ENCODE peak calls at places on chromosomes 13 and 19, in four cellular contexts. Z, M, L and R are unnamed samples.

GRCh38 chr13:109412232-109412935 is 374.0 kb downstream of the IRS2 start:
- DNase-seq in M (no peak), Z (peak; percentile 31), L (peak; percentile 39), R (no peak)

GRCh38 chr13:32179708-32180107 is 135.5 kb downstream of the ZAR1L start:
- DNase-seq in Z (no peak), M (no peak), L (no peak), R (no peak)

GRCh38 chr19:57664269-57665127 is 4.2 kb upstream of the ZSCAN4 start:
- DNase-seq in M (no peak), Z (peak; percentile 75), L (peak; percentile 31), R (no peak)

GRCh38 chr13:59710995-59711701 is 452.6 kb downstream of the DIAPH3 start:
- DNase-seq in L (no peak), Z (no peak), M (no peak), R (no peak)

GRCh38 chr13:73598021-73598712 is 536.0 kb downstream of the KLF12 start:
- DNase-seq in M (no peak), Z (peak; percentile 30), L (peak; percentile 93), R (no peak)

GRCh38 chr13:98144501-98145350 is 1.8 kb downstream of the FARP1 start:
- DNase-seq in Z (peak; percentile 79), M (no peak), L (peak; percentile 62), R (no peak)

GRCh38 chr13:107450931-107451330 is 764.4 kb downstream of the LIG4 start:
- DNase-seq in L (peak; percentile 56), M (peak; percentile 60), Z (peak; percentile 98), R (no peak)

GRCh38 chr19:30133803-30134202 is 191.8 kb downstream of the URI1 start:
- DNase-seq in M (no peak), L (no peak), Z (no peak), R (no peak)

GRCh38 chr13:45500492-45501174 is 35.9 kb downstream of the COG3 start:
- DNase-seq in L (peak; percentile 80), Z (peak; percentile 82), M (no peak), R (no peak)

GRCh38 chr13:42027286-42027685 is 21.2 kb upstream of the DGKH start:
- DNase-seq in Z (no peak), M (no peak), L (no peak), R (no peak)

GRCh38 chr13:53342623-53343022 is 314.0 kb downstream of the OLFM4 start:
- DNase-seq in M (no peak), Z (no peak), L (no peak), R (no peak)

GRCh38 chr13:50731400-50731799 is 112.1 kb downstream of the DLEU7 start:
- DNase-seq in M (no peak), Z (peak; percentile 82), L (no peak), R (no peak)

GRCh38 chr19:33470686-33471085 is 50.9 kb downstream of the PEPD start:
- DNase-seq in M (no peak), Z (no peak), L (no peak), R (no peak)

GRCh38 chr19:48963371-48964204 is 1.5 kb upstream of the FTL start:
- DNase-seq in L (peak; percentile 43), Z (peak; percentile 85), M (peak; percentile 43), R (peak; percentile 91)

GRCh38 chr13:30376426-30377311 is 45.6 kb upstream of the UBE2L5 start:
- DNase-seq in L (peak; percentile 29), M (peak; percentile 76), Z (no peak), R (peak; percentile 91)

GRCh38 chr13:75829874-75830273 is 193.7 kb downstream of the LMO7 start:
- DNase-seq in L (no peak), Z (peak; percentile 36), M (no peak), R (no peak)

GRCh38 chr13:21319869-21320641 is 139.0 kb downstream of the ZDHHC20 start:
- DNase-seq in M (no peak), L (no peak), Z (no peak), R (no peak)

GRCh38 chr19:42295831-42296525 is 6.0 kb upstream of the PRR19 start:
- DNase-seq in L (no peak), M (peak; percentile 79), Z (peak; percentile 65), R (peak; percentile 95)

GRCh38 chr13:60120617-60121016 is 43.1 kb downstream of the DIAPH3 start:
- DNase-seq in Z (no peak), M (no peak), L (no peak), R (no peak)

GRCh38 chr13:24203726-24204295 is 43.3 kb downstream of the SPATA13 start:
- DNase-seq in Z (no peak), L (peak; percentile 7), M (peak; percentile 48), R (no peak)

GRCh38 chr19:50205681-50206138 is 2.3 kb downstream of the MYH14 start:
- DNase-seq in M (no peak), L (no peak), Z (no peak), R (no peak)

GRCh38 chr13:29474991-29475390 is 120.5 kb downstream of the SLC7A1 start:
- DNase-seq in L (no peak), Z (peak; percentile 87), M (no peak), R (no peak)

GRCh38 chr19:12783226-12783848 is 7.9 kb upstream of the JUNB start:
- DNase-seq in Z (peak; percentile 42), L (no peak), M (no peak), R (peak; percentile 44)

GRCh38 chr19:2476451-2477140 is 669 bp downstream of the GADD45B start:
- DNase-seq in L (peak; percentile 39), M (peak; percentile 65), Z (peak; percentile 88), R (peak; percentile 66)

GRCh38 chr19:43555185-43555770 is 20.0 kb downstream of the XRCC1 start:
- DNase-seq in L (peak; percentile 56), M (peak; percentile 67), Z (peak; percentile 73), R (peak; percentile 89)

GRCh38 chr13:99978781-99979452 is 2.7 kb upstream of the ZIC2 start:
- DNase-seq in L (no peak), Z (no peak), M (no peak), R (no peak)

GRCh38 chr19:7894612-7895309 is 6.5 kb downstream of the LRRC8E start:
- DNase-seq in Z (no peak), M (no peak), L (peak; percentile 68), R (no peak)

GRCh38 chr19:16571689-16572331 is 405 bp downstream of the SLC35E1 start:
- DNase-seq in Z (peak; percentile 66), L (peak; percentile 31), M (peak; percentile 55), R (peak; percentile 69)

GRCh38 chr19:12868540-12869112 is 12.6 kb downstream of the DNASE2 start:
- DNase-seq in M (no peak), Z (peak; percentile 25), L (peak; percentile 36), R (peak; percentile 89)

GRCh38 chr19:56155124-56155687 is 14.1 kb downstream of the ZNF444 start:
- DNase-seq in L (no peak), M (no peak), Z (peak; percentile 37), R (no peak)

GRCh38 chr13:95784161-95784880 is 107.4 kb downstream of the DNAJC3 start:
- DNase-seq in L (peak; percentile 62), Z (peak; percentile 72), M (no peak), R (no peak)

GRCh38 chr19:3785938-3786824 is at the start of gene MATK:
- DNase-seq in Z (no peak), L (no peak), M (no peak), R (no peak)

GRCh38 chr13:48163066-48163465 is 68.2 kb upstream of the MED4 start:
- DNase-seq in Z (no peak), M (no peak), L (no peak), R (no peak)

GRCh38 chr19:58182577-58182988 is 278 bp upstream of the ZNF274 start:
- DNase-seq in M (no peak), L (no peak), Z (no peak), R (peak; percentile 91)

GRCh38 chr19:55406091-55406868 is 1.3 kb downstream of the UBE2S start:
- DNase-seq in M (no peak), Z (peak; percentile 47), L (no peak), R (no peak)

GRCh38 chr13:100533588-100534041 is 55.0 kb downstream of the GGACT start:
- DNase-seq in M (no peak), L (no peak), Z (no peak), R (no peak)

GRCh38 chr19:35291916-35292315 is at the start of gene MAG:
- DNase-seq in M (no peak), Z (no peak), L (no peak), R (no peak)
- H3K9me2 ChIP-seq in M (no peaks in the 10 kb centered on the region), Z (no peaks in the 10 kb centered on the region), L (no peaks in the 10 kb centered on the region), R (no peaks in the 10 kb centered on the region)

GRCh38 chr19:980133-980998 is 3.8 kb upstream of the WDR18 start:
- DNase-seq in Z (no peak), M (no peak), L (no peak), R (no peak)
- H3K9ac ChIP-seq in Z (no peak overlapping the region), M (no peak overlapping the region), L (no peak overlapping the region), R (no peak overlapping the region)

GRCh38 chr13:111161601-111162600 is 46.8 kb downstream of the ARHGEF7 start:
- DNase-seq in L (no peak), Z (no peak), M (no peak), R (peak; percentile 57)

GRCh38 chr13:111160648-111161047 is 45.5 kb downstream of the ARHGEF7 start:
- DNase-seq in L (no peak), Z (no peak), M (no peak), R (no peak)

GRCh38 chr13:111156421-111156820 is 41.3 kb downstream of the ARHGEF7 start:
- DNase-seq in M (no peak), L (peak; percentile 8), Z (peak; percentile 54), R (no peak)

GRCh38 chr13:111159362-111160320 is 44.5 kb downstream of the ARHGEF7 start:
- DNase-seq in M (no peak), Z (no peak), L (no peak), R (no peak)

DNA sequence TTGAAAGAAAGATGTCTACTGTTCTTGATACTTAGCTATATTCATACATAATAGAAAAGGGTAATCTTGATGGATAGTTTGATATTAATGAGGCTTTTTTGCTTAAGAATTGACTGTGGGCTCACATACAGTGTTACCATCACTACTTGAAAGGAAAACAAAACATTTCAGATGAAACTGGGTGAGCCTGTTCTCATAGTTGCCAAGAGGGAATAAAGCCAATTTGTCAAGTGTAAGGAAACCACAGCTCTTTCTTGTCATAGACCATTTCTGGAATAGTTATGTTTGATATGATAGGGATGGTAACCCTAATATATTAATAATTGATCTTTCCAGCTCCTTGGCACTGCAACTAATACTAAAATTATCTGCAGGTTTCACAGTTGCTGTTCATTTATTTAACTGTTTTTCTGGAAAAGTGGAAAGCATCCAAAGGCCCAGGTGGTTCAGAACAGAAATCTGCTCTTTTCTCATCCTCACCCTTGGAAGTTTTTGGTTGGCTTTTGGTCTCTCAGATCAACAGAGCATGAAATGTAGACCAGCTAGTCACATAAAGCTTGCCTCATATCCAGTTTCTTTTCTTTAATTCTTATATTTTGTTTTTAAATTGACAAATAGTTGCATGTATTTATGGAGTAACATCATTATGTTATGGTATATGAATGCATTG is 43.2 kb downstream of the ARHGEF7 start:
- DNase-seq in M (no peak), L (peak; percentile 30), Z (peak; percentile 19), R (no peak)
- H3K36me3 ChIP-seq in M (no peaks in the 10 kb centered on the region), L (peaks cover 7% of the 10 kb centered on the region), Z (peaks cover 7% of the 10 kb centered on the region), R (peaks cover 43% of the 10 kb centered on the region)

GRCh38 chr19:31408460-31409124 is 59.4 kb upstream of the TSHZ3 start:
- DNase-seq in M (no peak), L (peak; percentile 36), Z (peak; percentile 90), R (no peak)
- H3K9me2 ChIP-seq in M (no peaks in the 10 kb centered on the region), L (no peaks in the 10 kb centered on the region), Z (no peaks in the 10 kb centered on the region), R (no peaks in the 10 kb centered on the region)

GRCh38 chr13:47117268-47117667 is 220.4 kb upstream of the HTR2A start:
- DNase-seq in M (no peak), L (peak; percentile 68), Z (peak; percentile 82), R (no peak)

GRCh38 chr13:47119568-47120080 is 222.8 kb upstream of the HTR2A start:
- DNase-seq in Z (peak; percentile 25), L (no peak), M (no peak), R (no peak)

GRCh38 chr13:47121092-47121763 is 224.4 kb upstream of the HTR2A start:
- DNase-seq in Z (no peak), L (peak; percentile 60), M (no peak), R (no peak)

GRCh38 chr13:47120284-47120683 is 223.4 kb upstream of the HTR2A start:
- DNase-seq in Z (no peak), M (no peak), L (no peak), R (no peak)
- H3K9ac ChIP-seq in Z (no peak overlapping the region), M (no peak overlapping the region), L (no peak overlapping the region), R (no peak overlapping the region)